ENCODE peak calls at places on chromosomes 16 and 17, in four cellular contexts. R is CD8-positive, alpha-beta T cell; Q is brain microvascular endothelial cell; K is dorsolateral prefrontal cortex. A is an unnamed sample.

GRCh38 chr17:21511368-21512195 is 135.4 kb downstream of the KCNJ12 start:
- DNase-seq in R (peak), Q (peak), K (peak), A (peak)

GRCh38 chr17:38404174-38404943 is 23.9 kb upstream of the ARHGAP23 start:
- DNase-seq in R (no peak), Q (no peak), K (no peak), A (no peak)

GRCh38 chr17:1611715-1612114 is 16.9 kb downstream of the SLC43A2 start:
- DNase-seq in R (no peak), Q (no peak), K (no peak), A (no peak)

GRCh38 chr16:78303946-78304345 is 204.5 kb downstream of the WWOX start:
- DNase-seq in R (no peak), Q (no peak), K (no peak), A (no peak)

GRCh38 chr16:84600343-84601229 is 17.3 kb downstream of the COTL1 start:
- DNase-seq in R (peak), Q (no peak), K (no peak), A (peak)

GRCh38 chr17:6969323-6969726 is 26.5 kb upstream of the ALOX12 start:
- DNase-seq in R (no peak), Q (no peak), K (no peak), A (no peak)

GRCh38 chr16:80300456-80300855 is 240.3 kb upstream of the DYNLRB2 start:
- DNase-seq in R (no peak), Q (no peak), K (no peak), A (no peak)

GRCh38 chr17:82305727-82306300 is 11.6 kb downstream of the CD7 start:
- DNase-seq in R (peak), Q (no peak), K (no peak), A (no peak)

GRCh38 chr17:21021208-21021803 is 21.5 kb downstream of the USP22 start:
- DNase-seq in R (no peak), Q (no peak), K (no peak), A (no peak)

GRCh38 chr17:63497708-63498483 is 21.0 kb downstream of the ACE start:
- DNase-seq in R (no peak), Q (no peak), K (no peak), A (peak)

GRCh38 chr17:69819316-69820087 is 255.5 kb upstream of the KCNJ16 start:
- DNase-seq in R (no peak), Q (no peak), K (no peak), A (no peak)

GRCh38 chr17:39667262-39668140 is 752 bp upstream of the PNMT start:
- DNase-seq in R (no peak), Q (no peak), K (no peak), A (no peak)

GRCh38 chr16:75497558-75497957 is 2.3 kb upstream of the CHST6 start:
- DNase-seq in R (no peak), Q (no peak), K (no peak), A (no peak)

GRCh38 chr17:1762906-1763829 is 1.3 kb downstream of the SERPINF1 start:
- DNase-seq in R (no peak), Q (peak), K (no peak), A (no peak)

GRCh38 chr17:4949321-4950074 is 1.2 kb upstream of the PFN1 start:
- DNase-seq in R (peak), Q (peak), K (no peak), A (peak)

GRCh38 chr16:14198012-14198411 is 126.9 kb downstream of the MRTFB start:
- DNase-seq in R (no peak), Q (no peak), K (no peak), A (no peak)

GRCh38 chr16:14196011-14196410 is 124.9 kb downstream of the MRTFB start:
- DNase-seq in R (no peak), Q (peak), K (no peak), A (no peak)

GRCh38 chr16:14198603-14199002 is 127.5 kb downstream of the MRTFB start:
- DNase-seq in R (no peak), Q (no peak), K (no peak), A (peak)

GRCh38 chr16:14194706-14195105 is 123.6 kb downstream of the MRTFB start:
- DNase-seq in R (no peak), Q (no peak), K (no peak), A (no peak)

GRCh38 chr16:14196539-14196938 is 125.4 kb downstream of the MRTFB start:
- DNase-seq in R (no peak), Q (no peak), K (no peak), A (peak)
- H3K4me3 ChIP-seq in R (no peak), Q (no peak), K (peak), A (no peak)

GRCh38 chr16:1941162-1941923 is 1.7 kb downstream of the MSRB1 start:
- DNase-seq in R (no peak), Q (peak), K (no peak), A (no peak)
- TF ChIP-seq CTCF in R (no peak), Q (peak), K (no peak), A (no peak)

DNA sequence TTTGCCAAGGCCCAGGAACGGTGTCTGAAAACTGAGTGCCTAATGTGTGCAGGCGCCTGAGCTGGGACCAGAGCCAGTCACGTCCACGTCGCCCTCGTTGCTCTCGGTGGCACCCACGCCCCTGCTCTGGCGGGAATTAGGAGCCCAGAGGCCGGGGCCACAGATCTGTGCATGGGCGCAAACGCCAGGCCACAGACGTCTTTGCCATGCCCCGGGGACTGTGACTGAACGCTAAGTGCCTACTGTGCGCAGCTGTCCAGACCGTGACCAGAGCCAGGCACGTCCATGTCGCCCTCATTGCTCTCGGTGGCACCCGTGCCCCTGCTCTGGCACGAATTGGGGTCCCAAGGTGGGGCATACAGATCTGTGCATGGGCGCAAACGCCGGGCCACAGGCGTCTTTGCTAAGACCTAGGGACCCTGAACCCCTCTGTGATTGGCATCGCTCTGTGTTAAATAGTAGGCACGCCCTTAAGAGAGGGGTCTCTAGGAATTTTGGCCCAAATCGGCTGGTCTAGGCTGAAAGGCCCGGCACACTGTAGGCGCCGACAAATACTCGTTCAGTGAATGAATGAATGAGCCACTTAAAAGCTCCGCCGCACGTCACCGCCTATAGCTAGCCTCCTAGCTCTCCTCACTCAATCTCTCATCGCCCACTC is 830 bp upstream of the UBALD1 start:
- DNase-seq in R (no peak), Q (no peak), K (no peak), A (no peak)
- H3K4me3 ChIP-seq in R (peak), Q (peak), K (peak), A (peak)

DNA sequence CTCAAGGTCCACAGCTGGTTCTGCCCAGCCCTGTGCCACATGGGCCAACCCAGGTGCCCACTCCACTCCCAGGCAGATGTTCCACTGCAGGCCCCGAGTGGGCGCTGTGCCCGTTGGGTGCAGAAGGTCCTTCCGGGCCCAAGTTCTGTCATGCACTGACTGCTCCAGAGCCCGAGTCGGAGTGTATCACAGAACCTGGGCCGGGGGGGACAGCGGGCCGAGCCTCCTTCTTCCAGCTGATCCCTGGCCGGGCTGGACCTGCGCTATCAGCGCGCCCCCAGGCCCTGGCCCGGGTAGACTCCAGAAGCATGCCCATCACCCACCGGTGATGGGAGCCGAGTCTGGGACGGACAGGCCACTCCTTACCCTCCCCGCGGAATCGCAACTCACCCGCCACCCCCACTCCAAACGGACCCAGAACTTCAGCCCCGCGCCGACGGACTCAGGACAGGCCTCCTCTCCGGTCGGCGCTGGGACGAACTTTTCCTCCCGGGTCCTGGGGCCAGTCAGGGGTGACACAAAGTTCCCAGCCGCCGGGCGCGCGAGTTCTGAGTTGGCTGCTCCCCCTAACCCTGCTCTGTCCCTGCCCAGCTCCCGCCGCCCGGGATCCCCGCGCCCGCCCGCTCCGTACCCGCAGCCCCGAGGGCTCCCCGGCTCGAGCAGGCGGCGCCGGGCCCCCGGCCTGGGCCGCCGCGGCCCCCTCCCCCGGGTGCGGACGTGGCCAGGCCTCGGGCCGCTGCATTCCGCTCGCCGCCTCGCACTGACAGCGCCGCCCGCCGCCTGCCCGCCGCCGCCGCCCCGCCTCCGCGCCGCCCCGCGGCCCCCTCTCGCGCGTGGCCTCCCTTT is at the start of gene COPZ2:
- DNase-seq in R (peak), Q (no peak), K (no peak), A (peak)
- TF ChIP-seq CTCF in R (peak), Q (peak), K (peak), A (peak)

DNA sequence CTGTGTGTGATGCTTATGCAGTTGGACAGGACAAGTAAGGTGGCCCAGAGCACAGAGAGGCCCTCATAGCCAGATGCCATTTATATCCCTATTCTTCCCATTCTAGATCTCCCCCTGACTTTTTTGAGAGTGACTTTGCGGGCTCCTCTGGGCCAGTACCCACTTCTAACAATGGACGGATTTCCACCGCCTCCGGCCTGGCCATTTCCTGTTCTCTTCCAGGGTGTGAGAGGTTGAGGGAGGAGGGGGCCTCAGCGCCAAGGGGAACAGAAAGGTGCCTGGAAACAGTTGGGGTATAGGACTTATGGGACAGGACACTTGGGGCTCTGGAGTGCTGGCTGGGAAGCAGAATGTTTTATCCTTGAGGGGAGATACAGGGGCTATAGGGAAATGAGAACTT is 3.4 kb downstream of the TAOK2 start:
- DNase-seq in R (no peak), Q (no peak), K (no peak), A (no peak)
- H3K4me3 ChIP-seq in R (no peak), Q (no peak), K (peak), A (no peak)

GRCh38 chr17:58529275-58529674 is 14.8 kb upstream of the MTMR4 start:
- DNase-seq in R (no peak), Q (no peak), K (peak), A (no peak)

GRCh38 chr17:58528443-58528842 is 14.0 kb upstream of the MTMR4 start:
- DNase-seq in R (no peak), Q (no peak), K (no peak), A (no peak)

GRCh38 chr17:58527949-58528348 is 13.5 kb upstream of the MTMR4 start:
- DNase-seq in R (no peak), Q (peak), K (peak), A (no peak)

GRCh38 chr17:58525239-58525638 is 10.8 kb upstream of the MTMR4 start:
- DNase-seq in R (no peak), Q (peak), K (no peak), A (no peak)

DNA sequence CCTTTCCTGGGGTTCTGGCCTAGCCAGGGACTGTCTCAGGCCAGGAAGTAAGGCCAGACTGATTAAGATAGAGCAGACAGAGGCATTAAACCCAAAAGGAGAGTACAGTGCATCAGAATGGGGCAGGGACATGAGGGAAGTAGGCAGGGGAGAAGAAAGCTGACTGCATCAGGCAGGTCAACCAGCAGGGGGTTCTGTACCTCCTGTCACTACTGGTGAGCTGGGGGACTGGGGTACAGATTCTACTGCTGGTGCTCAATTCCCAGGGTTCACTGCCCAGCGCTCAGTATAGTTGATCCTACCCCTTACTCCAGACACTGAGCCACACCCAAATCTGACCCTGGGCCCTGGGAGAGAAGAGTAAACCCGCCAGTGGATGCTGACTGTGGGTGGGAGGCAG is 12.9 kb upstream of the MTMR4 start:
- DNase-seq in R (no peak), Q (no peak), K (no peak), A (peak)
- TF ChIP-seq CTCF in R (no peak), Q (peak), K (peak), A (peak)

DNA sequence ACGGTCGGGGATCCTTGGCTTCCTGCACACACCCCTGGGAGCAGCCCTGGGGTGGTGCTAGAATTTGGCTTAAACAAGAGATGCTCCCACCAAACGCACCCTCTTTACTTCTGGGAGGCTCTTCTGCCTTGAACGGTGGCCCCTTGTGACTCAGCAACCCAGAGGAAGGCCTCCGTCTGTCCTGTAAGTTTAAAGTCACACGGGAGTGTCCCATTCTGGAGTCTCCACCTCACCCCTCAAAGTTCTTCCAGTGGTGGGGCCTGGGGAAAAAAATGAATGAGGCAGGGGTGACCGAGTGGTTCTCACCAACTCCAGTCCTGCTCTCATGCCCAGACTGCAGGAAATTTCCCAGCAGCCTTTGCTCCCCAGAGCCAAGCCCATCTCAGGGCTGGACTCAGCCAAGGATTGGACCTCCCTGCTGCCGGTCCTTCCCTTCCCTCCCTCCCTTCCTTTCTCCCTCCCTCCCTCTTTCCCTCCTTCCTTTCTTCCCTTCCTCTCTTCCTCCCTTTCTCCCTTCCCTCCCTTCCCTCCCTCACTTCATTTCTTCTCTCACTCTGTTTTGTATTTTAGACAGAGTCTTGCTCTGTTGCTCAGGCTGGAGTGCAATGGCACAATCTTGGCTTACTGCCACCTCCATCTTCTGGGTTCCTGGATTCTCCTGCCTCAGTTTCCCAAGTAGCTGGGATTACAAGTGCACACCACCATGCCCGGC is 11.4 kb downstream of the ITGAD start:
- DNase-seq in R (no peak), Q (no peak), K (no peak), A (peak)
- H3K4me3 ChIP-seq in R (no peak), Q (no peak), K (peak), A (peak)

DNA sequence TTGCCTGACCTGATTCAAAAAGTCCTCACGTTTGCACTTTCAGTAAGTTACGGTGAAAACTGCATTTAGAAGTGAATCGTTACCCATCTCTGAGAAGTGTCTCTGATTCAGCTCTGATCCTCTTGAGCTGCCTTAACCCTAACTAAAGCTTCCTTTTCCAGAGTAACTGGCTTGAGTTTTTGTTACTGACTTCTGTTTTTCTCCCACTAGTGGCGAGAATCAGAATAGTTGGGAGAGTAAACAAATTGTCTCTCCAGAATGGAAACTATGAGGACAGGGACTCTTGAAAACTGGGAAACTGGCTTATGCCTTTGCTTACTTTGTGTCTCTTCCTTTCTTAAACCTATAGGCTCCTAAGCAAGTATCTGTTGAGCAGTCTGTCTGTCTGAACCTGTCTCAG is 31.3 kb upstream of the KPNB1 start:
- DNase-seq in R (no peak), Q (no peak), K (no peak), A (no peak)
- TF ChIP-seq CTCF in R (no peak), Q (peak), K (peak), A (no peak)

GRCh38 chr17:65123757-65124675 is 13.2 kb upstream of the RGS9 start:
- DNase-seq in R (no peak), Q (no peak), K (no peak), A (no peak)

GRCh38 chr17:65121368-65121767 is 15.8 kb upstream of the RGS9 start:
- DNase-seq in R (no peak), Q (no peak), K (no peak), A (no peak)

GRCh38 chr17:65122836-65123756 is 14.1 kb upstream of the RGS9 start:
- DNase-seq in R (peak), Q (peak), K (peak), A (peak)

GRCh38 chr17:65117384-65118035 is 19.7 kb upstream of the RGS9 start:
- DNase-seq in R (no peak), Q (no peak), K (no peak), A (no peak)

DNA sequence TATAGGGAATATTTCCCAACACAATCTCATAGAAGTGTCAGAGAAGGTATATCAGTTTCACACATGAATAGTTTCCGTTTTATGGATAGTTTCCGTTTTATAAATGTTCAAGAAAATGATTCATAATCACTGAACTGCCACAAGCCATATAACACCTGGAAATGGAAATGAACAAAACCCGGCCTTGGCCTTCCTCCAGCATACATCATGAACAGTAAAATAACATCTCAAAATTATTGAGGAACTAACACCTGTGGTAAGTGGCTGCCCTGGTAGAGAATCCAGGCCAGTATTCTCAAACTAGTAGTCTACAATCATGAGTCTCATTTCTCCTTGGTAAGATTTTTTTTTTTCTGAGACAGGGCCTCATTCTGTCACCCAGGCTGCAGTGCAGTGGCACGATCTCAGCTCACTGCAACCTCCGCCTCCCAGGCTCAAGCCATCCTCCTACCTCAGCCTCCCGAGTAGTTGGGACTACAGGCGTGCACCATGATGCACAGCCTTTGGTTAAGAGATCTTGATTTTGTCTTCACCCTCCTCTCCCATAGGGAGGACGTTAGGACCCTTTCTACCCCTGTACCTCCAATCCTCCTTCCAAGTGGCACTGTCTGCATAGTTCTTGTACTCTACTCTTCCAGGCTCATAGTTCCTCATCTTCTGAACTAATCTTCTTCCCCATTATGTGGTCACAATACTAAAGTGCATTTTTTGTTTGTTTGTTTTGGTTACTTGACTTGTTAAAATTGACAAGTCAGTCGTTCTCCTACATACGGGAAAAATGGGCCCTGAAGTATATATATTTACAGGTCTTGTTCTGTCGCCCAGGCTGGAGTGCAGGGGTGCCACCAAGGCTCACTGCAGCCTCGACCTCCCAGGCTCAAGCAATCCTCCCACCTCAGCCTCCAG is 15.0 kb upstream of the RGS9 start:
- DNase-seq in R (no peak), Q (no peak), K (no peak), A (peak)
- H3K4me3 ChIP-seq in R (peak), Q (peak), K (peak), A (peak)

A was measured in GM12865.